ENCODE peak calls at places on chromosomes 5 and 9, in four cellular contexts. X is HCT116, V is H1, L is SK-N-SH. F is an unnamed sample.

GRCh38 chr5:67133781-67134180 is 62.8 kb downstream of the CD180 start:
- DNase-seq in V (no peak), L (no peak), X (no peak), F (no peak)

GRCh38 chr9:85514256-85514655 is 227.5 kb downstream of the AGTPBP1 start:
- DNase-seq in V (no peak), L (no peak), X (no peak), F (no peak)

GRCh38 chr9:35257986-35258664 is 96.3 kb downstream of the UNC13B start:
- DNase-seq in L (no peak), V (no peak), X (no peak), F (no peak)

GRCh38 chr5:12636209-12636608 is 732.0 kb upstream of the CTNND2 start:
- DNase-seq in X (no peak), V (no peak), L (no peak), F (no peak)

GRCh38 chr5:142748568-142749249 is 21.5 kb upstream of the ARHGAP26 start:
- DNase-seq in L (peak; percentile 16), X (no peak), V (peak; percentile 66), F (peak; percentile 54)

GRCh38 chr5:160470437-160471341 is 49.0 kb downstream of the PTTG1 start:
- DNase-seq in L (no peak), X (no peak), V (no peak), F (no peak)

GRCh38 chr9:100368672-100369071 is 15.9 kb upstream of the TEX10 start:
- DNase-seq in L (no peak), X (no peak), V (no peak), F (no peak)

GRCh38 chr5:76763136-76763535 is 47.2 kb downstream of the F2R start:
- DNase-seq in V (no peak), X (no peak), L (no peak), F (no peak)

GRCh38 chr5:73892218-73892617 is 266.2 kb downstream of the ARHGEF28 start:
- DNase-seq in X (no peak), V (no peak), L (no peak), F (no peak)

GRCh38 chr5:107389769-107390168 is 281.0 kb downstream of the EFNA5 start:
- DNase-seq in V (no peak), X (no peak), L (no peak), F (no peak)

DNA sequence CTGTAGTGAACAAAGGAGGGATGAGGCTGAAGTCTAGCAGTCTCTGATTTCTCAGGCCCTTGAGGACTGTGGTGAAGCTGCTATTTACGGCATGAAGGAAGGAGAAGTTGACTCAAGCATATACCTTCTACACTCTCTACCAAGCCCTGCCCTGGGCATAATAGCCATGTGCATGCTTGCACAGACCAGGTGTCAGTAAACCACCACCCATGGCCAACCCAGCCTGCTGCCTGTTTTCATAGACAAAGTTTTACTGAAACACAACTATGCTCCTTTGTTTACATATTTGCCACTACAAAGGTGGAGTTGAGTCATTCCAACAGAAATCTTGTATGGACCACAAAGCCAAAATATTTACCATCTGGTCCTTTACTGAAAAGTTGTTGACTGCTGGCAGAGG is 126.9 kb downstream of the PAPPA start:
- DNase-seq in V (no peak), L (no peak), X (no peak), F (no peak)
- TF ChIP-seq JUND in V (no peak), L (no peak), X (no peak), F (no peak)

GRCh38 chr9:103991001-103991400 is 103.1 kb upstream of the SMC2 start:
- DNase-seq in V (no peak), L (no peak), X (no peak), F (no peak)
- TF ChIP-seq JUND in V (no peak), L (no peak), X (no peak), F (no peak)

DNA sequence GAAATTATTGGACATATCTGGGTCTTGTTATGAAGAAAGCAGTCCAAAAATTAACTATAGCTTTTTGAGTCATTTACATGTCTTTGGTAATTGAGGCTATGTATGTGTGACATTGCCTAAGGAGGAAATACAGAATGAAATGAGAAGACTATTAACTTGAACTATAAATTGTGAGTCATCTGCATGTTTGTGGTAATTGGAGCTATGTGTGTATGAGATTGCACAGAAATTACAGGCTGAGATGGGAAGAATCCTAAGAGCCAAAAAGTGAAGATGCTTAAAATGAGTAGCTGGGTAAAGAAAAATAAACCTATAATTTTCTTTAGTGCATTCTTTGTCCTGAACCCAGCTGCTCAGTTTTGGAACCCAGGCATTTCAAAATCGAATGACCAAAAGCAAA is 747.6 kb upstream of the EDIL3 start:
- DNase-seq in L (no peak), V (no peak), X (no peak), F (no peak)
- TF ChIP-seq JUND in L (no peak), V (no peak), X (no peak), F (no peak)

GRCh38 chr9:134403682-134404301 is 77.5 kb downstream of the RXRA start:
- DNase-seq in V (no peak), L (no peak), X (no peak), F (no peak)
- TF ChIP-seq JUND in V (no peak), L (no peak), X (no peak), F (no peak)

GRCh38 chr9:119707228-119707627 is 338.0 kb upstream of the BRINP1 start:
- DNase-seq in V (no peak), L (no peak), X (no peak), F (no peak)
- TF ChIP-seq JUND in V (no peak), L (no peak), X (no peak), F (no peak)